ENCODE peak calls at places on chromosomes 6 and 20, in four cellular contexts. M, U, J and V are unnamed samples. For H3F3A and H3K79me2, the result is how much of the 10 kb centered on the place peaks cover.

GRCh38 chr6:130694617-130695016 is 132.6 kb upstream of the SMLR1 start:
- DNase-seq in U (no peak), M (peak), J (no peak), V (no peak)

GRCh38 chr6:11128608-11129007 is 17.1 kb upstream of the ERVFRD-1 start:
- DNase-seq in M (no peak), U (no peak), J (no peak), V (no peak)

GRCh38 chr6:105713474-105714118 is 310.7 kb upstream of the PREP start:
- DNase-seq in M (peak), U (no peak), J (no peak), V (peak)

GRCh38 chr20:46222521-46223007 is 85.7 kb downstream of the CDH22 start:
- DNase-seq in J (no peak), M (no peak), U (no peak), V (peak)

GRCh38 chr6:156645106-156645505 is 132.1 kb upstream of the ARID1B start:
- DNase-seq in M (peak), J (no peak), U (no peak), V (no peak)

GRCh38 chr6:164396071-164397047 is 913.0 kb downstream of the C6orf118 start:
- DNase-seq in M (peak), U (no peak), J (no peak), V (no peak)

GRCh38 chr6:72974276-72974675 is 251.0 kb downstream of the KHDC1L start:
- DNase-seq in J (no peak), M (no peak), U (no peak), V (no peak)

GRCh38 chr6:2020909-2021308 is 224.5 kb downstream of the GMDS start:
- DNase-seq in M (peak), J (no peak), U (peak), V (peak)

GRCh38 chr6:105566503-105566902 is 163.6 kb upstream of the PREP start:
- DNase-seq in U (no peak), M (no peak), J (no peak), V (no peak)

GRCh38 chr6:136889271-136890193 is 32.6 kb upstream of the SLC35D3 start:
- DNase-seq in J (no peak), U (peak), M (no peak), V (no peak)

GRCh38 chr6:1701668-1702353 is 92.1 kb downstream of the FOXC1 start:
- DNase-seq in U (peak), M (peak), J (no peak), V (peak)

GRCh38 chr6:113936093-113936934 is 34.6 kb downstream of the HDAC2 start:
- DNase-seq in M (peak), U (peak), J (peak), V (peak)

GRCh38 chr20:19078448-19079373 is 133.7 kb upstream of the SLC24A3 start:
- DNase-seq in U (no peak), M (no peak), J (no peak), V (no peak)

GRCh38 chr6:104525677-104526322 is 333.9 kb downstream of the HACE1 start:
- DNase-seq in M (peak), J (peak), U (peak), V (peak)

GRCh38 chr6:100968934-100969333 is 87.8 kb upstream of the ASCC3 start:
- DNase-seq in M (no peak), U (no peak), J (no peak), V (peak)

GRCh38 chr20:13397300-13397724 is 176.2 kb downstream of the ISM1 start:
- DNase-seq in M (peak), J (no peak), U (no peak), V (no peak)

GRCh38 chr20:25195962-25196700 is 619 bp downstream of the ENTPD6 start:
- DNase-seq in M (no peak), J (no peak), U (peak), V (peak)

GRCh38 chr6:143734641-143735063 is 56.9 kb downstream of the PHACTR2 start:
- DNase-seq in J (peak), M (no peak), U (no peak), V (no peak)

GRCh38 chr20:38935285-38935684 is 9.1 kb downstream of the FAM83D start:
- DNase-seq in M (peak), J (no peak), U (peak), V (no peak)

GRCh38 chr20:32142991-32143390 is 33.5 kb downstream of the TM9SF4 start:
- DNase-seq in J (no peak), U (no peak), M (no peak), V (no peak)

GRCh38 chr20:62700261-62700925 is 8.2 kb upstream of the NTSR1 start:
- DNase-seq in U (no peak), M (no peak), J (no peak), V (no peak)

GRCh38 chr6:85865665-85866372 is 223.1 kb upstream of the SYNCRIP start:
- DNase-seq in U (peak), M (peak), J (no peak), V (no peak)

GRCh38 chr6:41489284-41489851 is 56.8 kb upstream of the FOXP4 start:
- DNase-seq in M (no peak), J (peak), U (no peak), V (no peak)

GRCh38 chr6:15763827-15764226 is 101.0 kb upstream of the DTNBP1 start:
- DNase-seq in J (no peak), M (peak), U (peak), V (peak)

GRCh38 chr20:54726687-54727086 is 251.3 kb downstream of the DOK5 start:
- DNase-seq in M (no peak), J (no peak), U (no peak), V (no peak)

GRCh38 chr6:30061766-30062458 is 847 bp downstream of the POLR1H start:
- DNase-seq in J (peak), U (peak), M (peak), V (peak)

GRCh38 chr20:24146231-24146634 is 157.7 kb upstream of the GGTLC1 start:
- DNase-seq in M (peak), U (peak), J (no peak), V (no peak)

GRCh38 chr6:21073318-21073839 is 520.2 kb upstream of the SOX4 start:
- DNase-seq in U (no peak), M (no peak), J (no peak), V (no peak)

GRCh38 chr20:60446273-60447111 is 488.3 kb downstream of the CDH26 start:
- DNase-seq in M (peak), J (no peak), U (no peak), V (no peak)

GRCh38 chr20:3786126-3786484 is 435 bp downstream of the CENPB start:
- DNase-seq in U (peak), J (peak), M (peak), V (peak)

GRCh38 chr20:61328906-61329558 is 77.0 kb downstream of the CDH4 start:
- DNase-seq in U (no peak), M (no peak), J (no peak), V (no peak)

GRCh38 chr6:19477563-19477962 is 359.6 kb upstream of the ID4 start:
- DNase-seq in U (peak), M (no peak), J (no peak), V (no peak)

GRCh38 chr6:141426400-141426980 is 706.2 kb upstream of the GJE1 start:
- DNase-seq in U (no peak), J (no peak), M (peak), V (no peak)

GRCh38 chr20:7031222-7031621 is 263.7 kb downstream of the BMP2 start:
- DNase-seq in J (peak), U (peak), M (peak), V (peak)

GRCh38 chr6:135922170-135922569 is 70.7 kb downstream of the PDE7B start:
- DNase-seq in M (peak), U (peak), J (peak), V (peak)

GRCh38 chr6:109772961-109773431 is 81.9 kb downstream of the FIG4 start:
- DNase-seq in J (no peak), M (peak), U (peak), V (no peak)

GRCh38 chr6:4208158-4208557 is 72.8 kb upstream of the ECI2 start:
- DNase-seq in M (no peak), U (no peak), J (no peak), V (no peak)

DNA sequence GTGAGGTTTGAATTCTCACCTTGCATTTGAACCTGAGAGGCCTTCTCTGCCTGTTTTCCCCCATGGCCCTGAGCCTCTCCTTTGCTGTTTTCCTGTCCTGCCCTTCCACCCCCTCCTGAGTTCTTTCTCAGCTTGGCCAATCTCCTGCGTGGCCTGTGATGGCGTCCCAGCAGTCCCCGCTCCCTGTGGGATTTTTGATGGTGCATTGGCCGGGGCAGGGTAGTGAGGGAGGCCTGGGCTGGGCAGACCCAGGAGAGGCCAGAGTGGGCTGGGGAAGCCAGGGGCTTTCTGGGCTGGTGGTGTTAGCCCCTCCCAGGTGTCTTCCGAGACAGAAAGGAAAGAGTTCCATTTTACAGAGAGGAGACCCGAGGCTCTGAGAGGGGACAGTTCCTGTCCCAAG is 6.3 kb downstream of the CEBPB start:
- DNase-seq in J (no peak), M (no peak), U (no peak), V (no peak)
- H3F3A ChIP-seq in J (under half), M (under half), U (under half), V (under half)

DNA sequence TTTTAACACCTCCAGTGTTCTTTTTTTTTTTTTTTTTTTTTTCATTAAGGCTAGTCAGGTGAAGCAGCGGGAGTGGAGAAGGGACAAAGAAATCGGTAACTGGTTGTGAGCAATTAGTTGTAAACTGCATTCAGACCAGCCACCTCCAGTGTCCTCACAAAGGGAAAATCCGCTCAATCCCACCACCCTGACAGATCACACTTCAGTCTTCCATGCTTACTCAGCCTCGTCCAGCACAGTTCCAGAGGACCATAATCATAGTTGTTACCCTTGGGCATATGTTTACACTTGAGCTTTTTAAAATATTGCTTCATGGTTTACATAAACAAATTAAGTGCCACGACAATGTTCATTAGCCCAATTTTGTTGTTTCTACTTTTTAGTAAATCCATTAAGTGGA is 10.2 kb downstream of the DYNLRB1 start:
- DNase-seq in U (no peak), J (no peak), M (peak), V (no peak)
- TF ChIP-seq EZH2phosphoT487 in U (no peak), J (no peak), M (no peak), V (no peak)

GRCh38 chr6:155183095-155183494 is 80.7 kb upstream of the CLDN20 start:
- DNase-seq in M (no peak), U (no peak), J (no peak), V (no peak)
- H3K79me2 ChIP-seq in M (under half), U (under half), J (under half), V (under half)

GRCh38 chr6:35727935-35728662 is 8.7 kb upstream of the ARMC12 start:
- DNase-seq in J (peak), U (peak), M (peak), V (peak)
- H3F3A ChIP-seq in J (under half), U (under half), M (under half), V (under half)

GRCh38 chr20:9180480-9181257 is 111.8 kb downstream of the PLCB4 start:
- DNase-seq in J (no peak), M (no peak), U (no peak), V (peak)

GRCh38 chr20:9177278-9177677 is 108.4 kb downstream of the PLCB4 start:
- DNase-seq in J (no peak), U (no peak), M (no peak), V (no peak)

GRCh38 chr20:9179867-9180266 is 111.0 kb downstream of the PLCB4 start:
- DNase-seq in M (no peak), U (no peak), J (no peak), V (no peak)

GRCh38 chr20:9179193-9179802 is 110.4 kb downstream of the PLCB4 start:
- DNase-seq in M (peak), U (peak), J (no peak), V (peak)
- TF ChIP-seq EZH2phosphoT487 in M (no peak), U (no peak), J (no peak), V (no peak)

GRCh38 chr6:115680621-115681020 is 380.1 kb downstream of the FRK start:
- DNase-seq in J (no peak), M (no peak), U (no peak), V (no peak)

GRCh38 chr6:115681978-115682775 is 378.5 kb downstream of the FRK start:
- DNase-seq in M (no peak), J (no peak), U (no peak), V (no peak)
- H3K79me2 ChIP-seq in M (under half), J (under half), U (under half), V (under half)

GRCh38 chr20:49285813-49286494 is 8.1 kb upstream of the ZNFX1 start:
- DNase-seq in J (no peak), M (no peak), U (no peak), V (no peak)

GRCh38 chr20:49288784-49289696 is 11.2 kb upstream of the ZNFX1 start:
- DNase-seq in M (no peak), J (no peak), U (peak), V (peak)

GRCh38 chr20:49286689-49287551 is 9.1 kb upstream of the ZNFX1 start:
- DNase-seq in J (no peak), U (peak), M (peak), V (peak)

GRCh38 chr20:49287555-49288249 is 9.8 kb upstream of the ZNFX1 start:
- DNase-seq in U (peak), M (peak), J (no peak), V (no peak)

GRCh38 chr20:49288250-49288751 is 10.4 kb upstream of the ZNFX1 start:
- DNase-seq in M (no peak), U (no peak), J (no peak), V (no peak)
- H3F3A ChIP-seq in M (half or more), U (half or more), J (half or more), V (half or more)

GRCh38 chr6:43778131-43778857 is 8.3 kb downstream of the VEGFA start:
- DNase-seq in U (no peak), M (no peak), J (no peak), V (no peak)

GRCh38 chr6:43776115-43776798 is 6.2 kb downstream of the VEGFA start:
- DNase-seq in U (no peak), M (no peak), J (no peak), V (no peak)

GRCh38 chr6:43778976-43779863 is 9.2 kb downstream of the VEGFA start:
- DNase-seq in U (no peak), M (no peak), J (no peak), V (no peak)

GRCh38 chr6:43774776-43775583 is 5.0 kb downstream of the VEGFA start:
- DNase-seq in J (peak), M (peak), U (peak), V (peak)

GRCh38 chr6:43776799-43777776 is 7.1 kb downstream of the VEGFA start:
- DNase-seq in J (no peak), U (no peak), M (no peak), V (no peak)
- TF ChIP-seq EZH2phosphoT487 in J (no peak), U (no peak), M (no peak), V (no peak)